ENCODE peak calls at places on chromosomes 4 and X, in four cellular contexts. J is GM12891, Z is SK-N-SH, K is H1. L is an unnamed sample.

GRCh38 chrX:80430826-80431501 is 10.7 kb downstream of the TENT5D start:
- DNase-seq in J (no peak), Z (peak; percentile 1), K (peak; percentile 46), L (no peak)

GRCh38 chr4:123233409-123233808 is 163.2 kb upstream of the SPRY1 start:
- DNase-seq in J (no peak), Z (no peak), K (no peak), L (no peak)

GRCh38 chrX:120144178-120144844 is 14.1 kb upstream of the RHOXF2 start:
- DNase-seq in J (no peak), Z (no peak), K (peak; percentile 57), L (no peak)

GRCh38 chr4:119124314-119124713 is 11.3 kb upstream of the MYOZ2 start:
- DNase-seq in J (no peak), Z (no peak), K (no peak), L (no peak)

GRCh38 chrX:150229030-150229429 is 134.1 kb upstream of the MAMLD1 start:
- DNase-seq in J (no peak), Z (no peak), K (no peak), L (no peak)

GRCh38 chr4:76546282-76547166 is 111.5 kb downstream of the SHROOM3 start:
- DNase-seq in J (no peak), Z (no peak), K (no peak), L (no peak)

GRCh38 chr4:75658881-75659280 is 14.3 kb downstream of the G3BP2 start:
- DNase-seq in J (no peak), Z (no peak), K (no peak), L (no peak)

GRCh38 chrX:24981030-24981429 is 34.7 kb downstream of the ARX start:
- DNase-seq in J (no peak), Z (no peak), K (no peak), L (no peak)

GRCh38 chrX:153665726-153666306 is 7.8 kb downstream of the PNCK start:
- DNase-seq in J (no peak), Z (no peak), K (no peak), L (no peak)

GRCh38 chr4:63029380-63029779 is 1379.9 kb downstream of the TECRL start:
- DNase-seq in J (no peak), Z (no peak), K (no peak), L (no peak)

GRCh38 chr4:38283724-38284123 is 323.5 kb downstream of the PTTG2 start:
- DNase-seq in J (no peak), Z (no peak), K (no peak), L (no peak)

GRCh38 chrX:14865201-14865600 is 7.7 kb downstream of the FANCB start:
- DNase-seq in J (no peak), Z (no peak), K (no peak), L (no peak)

GRCh38 chr4:85798011-85798770 is 323.2 kb downstream of the ARHGAP24 start:
- DNase-seq in J (no peak), Z (no peak), K (no peak), L (no peak)

GRCh38 chrX:107324493-107325310 is 118.3 kb downstream of the DNAAF6 start:
- DNase-seq in J (peak; percentile 11), Z (peak; percentile 74), K (peak; percentile 84), L (no peak)

GRCh38 chr4:88705805-88706518 is 8.3 kb upstream of the NAP1L5 start:
- DNase-seq in J (no peak), Z (no peak), K (no peak), L (no peak)

GRCh38 chr4:69718376-69719293 is 41.8 kb downstream of the SULT1B1 start:
- DNase-seq in J (no peak), Z (no peak), K (no peak), L (no peak)

GRCh38 chr4:155544547-155544946 is 122.1 kb upstream of the GUCY1A1 start:
- DNase-seq in J (no peak), Z (no peak), K (no peak), L (no peak)

GRCh38 chrX:1597345-1598020 is 6.1 kb downstream of the AKAP17A start:
- DNase-seq in J (no peak), Z (no peak), K (peak; percentile 28), L (no peak)

GRCh38 chr4:26779674-26780073 is 81.0 kb upstream of the STIM2 start:
- DNase-seq in J (no peak), Z (no peak), K (no peak), L (no peak)

GRCh38 chr4:101954975-101955678 is 164.6 kb downstream of the BANK1 start:
- DNase-seq in J (no peak), Z (no peak), K (no peak), L (no peak)

GRCh38 chrX:19568422-19568821 is 53.1 kb upstream of the MAP3K15 start:
- DNase-seq in J (no peak), Z (no peak), K (no peak), L (no peak)

GRCh38 chr4:59968796-59969195 is 1231.3 kb upstream of the ADGRL3 start:
- DNase-seq in J (no peak), Z (no peak), K (no peak), L (no peak)

DNA sequence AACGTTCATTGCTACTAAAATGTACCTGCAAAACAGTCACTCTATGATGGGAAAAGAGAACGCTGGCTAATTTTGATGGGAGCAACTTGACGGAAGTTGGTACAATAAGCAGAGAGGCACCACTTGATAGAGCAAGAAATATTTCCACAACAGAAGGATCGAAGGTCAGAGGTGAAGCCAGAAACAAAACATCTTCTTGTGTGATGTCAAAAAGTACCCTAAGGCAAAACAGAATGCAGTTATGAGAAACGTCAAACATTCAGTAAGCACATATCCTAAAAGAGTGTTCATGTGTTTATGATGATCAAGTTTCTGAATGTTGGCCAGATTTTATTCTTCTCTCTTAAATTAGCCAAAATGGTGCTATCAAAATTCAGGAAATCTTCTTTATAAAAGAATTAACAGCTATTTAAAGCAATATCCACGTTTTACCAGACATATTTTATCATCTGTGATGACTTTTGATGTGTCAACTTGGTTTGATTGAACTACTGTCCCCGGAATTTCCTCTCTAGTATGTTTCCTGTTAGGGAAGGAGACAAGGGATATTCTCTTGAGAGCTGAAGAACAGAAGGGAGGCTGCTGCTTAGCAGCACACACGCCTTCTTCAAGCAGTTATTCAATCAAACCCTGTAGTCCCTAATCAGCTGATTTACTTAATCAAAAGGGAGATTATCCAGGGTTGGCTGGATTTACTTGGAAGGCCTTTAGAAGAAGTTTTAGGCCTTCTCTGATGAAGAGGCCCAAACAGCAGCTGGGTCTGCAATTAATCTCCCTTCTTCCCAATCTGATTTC is 15.7 kb downstream of the AASDH start:
- DNase-seq in J (no peak), Z (no peak), K (no peak), L (no peak)
- TF ChIP-seq POLR2AphosphoS5 in J (no peak), Z (no peak), K (no peak), L (no peak)

GRCh38 chrX:56248492-56248891 is 16.3 kb downstream of the KLF8 start:
- DNase-seq in J (no peak), Z (peak; percentile 52), K (peak; percentile 49), L (no peak)
- TF ChIP-seq TAF1 in J (no peak), Z (no peak), K (no peak), L (no peak)

DNA sequence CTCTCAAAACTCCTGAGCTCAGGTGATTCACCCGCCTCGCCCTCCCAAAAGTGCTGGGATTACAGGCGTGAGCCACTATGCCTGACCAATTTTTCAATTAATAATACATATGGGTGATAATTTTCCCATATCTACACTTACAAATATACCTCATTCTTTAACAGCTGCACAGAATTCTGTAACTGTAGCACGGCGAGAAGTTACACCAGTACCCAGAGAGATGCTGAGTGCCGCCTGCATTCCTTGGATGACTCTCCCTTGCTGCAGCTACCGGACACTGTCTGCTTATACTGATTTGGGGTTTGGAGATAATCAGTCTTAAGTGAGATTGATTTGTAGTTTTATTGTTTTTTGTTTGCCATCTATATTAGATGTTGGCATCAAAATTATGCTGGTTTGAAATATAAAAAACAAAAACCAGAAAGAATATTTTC is 5.8 kb downstream of the TIFA start:
- DNase-seq in J (no peak), Z (no peak), K (no peak), L (no peak)
- TF ChIP-seq POLR2AphosphoS5 in J (no peak), Z (no peak), K (no peak), L (no peak)

GRCh38 chr4:48396043-48396442 is 54.7 kb downstream of the SLAIN2 start:
- DNase-seq in J (no peak), Z (no peak), K (no peak), L (no peak)
- TF ChIP-seq TAF1 in J (no peak), Z (no peak), K (no peak), L (no peak)

GRCh38 chrX:30572004-30572403 is 5.6 kb downstream of the TASL start:
- DNase-seq in J (no peak), Z (no peak), K (no peak), L (no peak)
- TF ChIP-seq POLR2AphosphoS5 in J (no peak), Z (no peak), K (no peak), L (no peak)

GRCh38 chr4:4871267-4872147 is 12.0 kb downstream of the MSX1 start:
- DNase-seq in J (no peak), Z (peak; percentile 39), K (peak; percentile 63), L (no peak)
- TF ChIP-seq TAF1 in J (no peak), Z (no peak), K (no peak), L (no peak)

DNA sequence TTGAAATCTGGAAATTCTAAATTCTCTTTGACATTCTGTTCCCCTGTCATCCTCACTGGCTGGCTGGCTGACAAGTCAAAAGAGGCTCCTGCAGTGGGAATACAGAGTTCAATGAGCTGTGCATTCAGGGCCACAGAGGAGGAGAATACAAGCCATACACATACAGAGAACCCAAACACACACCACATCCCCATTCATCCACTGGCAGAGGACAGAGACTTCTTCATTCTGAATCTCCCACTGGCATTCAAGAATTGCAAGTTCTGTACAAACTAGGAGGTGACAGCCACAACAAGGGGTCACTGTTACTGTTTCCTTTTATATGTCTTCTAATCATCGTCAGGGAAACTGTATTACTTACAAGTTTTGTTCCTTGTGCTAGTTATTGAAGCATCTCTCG is 49.8 kb downstream of the SAT1 start:
- DNase-seq in J (no peak), Z (no peak), K (no peak), L (no peak)
- TF ChIP-seq POLR2AphosphoS5 in J (no peak), Z (no peak), K (no peak), L (no peak)

GRCh38 chr4:185113340-185113739 is 29.7 kb upstream of the SLC25A4 start:
- DNase-seq in J (no peak), Z (no peak), K (no peak), L (no peak)

GRCh38 chr4:185110375-185110823 is 32.7 kb upstream of the SLC25A4 start:
- DNase-seq in J (no peak), Z (no peak), K (no peak), L (no peak)

GRCh38 chr4:185108669-185109068 is 34.4 kb upstream of the SLC25A4 start:
- DNase-seq in J (no peak), Z (no peak), K (no peak), L (no peak)

GRCh38 chr4:185109736-185110135 is 33.3 kb upstream of the SLC25A4 start:
- DNase-seq in J (no peak), Z (no peak), K (no peak), L (no peak)

DNA sequence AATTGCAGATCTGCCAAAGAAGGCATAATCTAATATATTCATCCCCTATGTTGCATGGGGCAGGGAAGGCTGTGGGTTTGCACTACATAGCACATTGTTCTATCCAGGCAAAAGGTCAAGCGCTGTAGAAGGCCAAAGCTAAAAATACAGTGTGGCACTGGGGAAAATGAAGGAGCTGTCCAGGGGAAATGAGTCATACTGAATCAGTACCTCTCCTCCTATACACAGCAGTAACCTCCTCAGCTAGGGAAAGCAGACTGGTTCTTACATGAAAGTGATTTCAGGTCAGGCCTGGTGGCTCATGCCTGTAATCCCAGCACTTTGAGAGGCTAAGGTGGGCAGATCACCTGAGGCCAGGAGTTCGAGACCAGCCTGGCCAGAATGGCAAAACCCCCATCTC is 31.0 kb upstream of the SLC25A4 start:
- DNase-seq in J (no peak), Z (no peak), K (peak; percentile 23), L (no peak)
- TF ChIP-seq TAF1 in J (no peak), Z (peak; percentile 13), K (no peak), L (no peak)